ENCODE peak calls at places on chromosomes 6 and 20, in ten cellular contexts. V is mammary epithelial cell, H is right lobe of liver, C is psoas muscle, A is AG04450, Q is lower lobe of right lung, O is B cell, Y is MCF 10A, X is tibial nerve, E is foreskin fibroblast. M is an unnamed sample.

GRCh38 chr20:17747431-17747846 is 47.7 kb downstream of the BANF2 start:
- DNase-seq in Q (no peak), X (no peak), C (peak), O (no peak), Y (peak), H (no peak), A (peak), E (peak), V (peak), M (no peak)

GRCh38 chr20:59016795-59017492 is 2.3 kb upstream of the TUBB1 start:
- DNase-seq in V (no peak), O (peak), H (no peak), A (no peak), E (no peak), Q (no peak), C (no peak), X (no peak), Y (no peak), M (no peak)

GRCh38 chr20:13149371-13149770 is 71.7 kb upstream of the ISM1 start:
- DNase-seq in Y (no peak), X (no peak), C (no peak), E (peak), V (no peak), Q (no peak), A (no peak), H (no peak), O (no peak), M (no peak)

GRCh38 chr20:45138451-45139300 is 14.4 kb upstream of the WFDC12 start:
- DNase-seq in O (peak), V (peak), C (peak), Y (peak), Q (peak), H (peak), A (no peak), X (no peak), E (peak), M (no peak)

GRCh38 chr20:57899554-57899953 is 189.7 kb upstream of the PMEPA1 start:
- DNase-seq in O (no peak), A (no peak), H (no peak), Q (no peak), E (no peak), C (no peak), V (no peak), Y (no peak), X (no peak), M (no peak)

GRCh38 chr6:35534396-35535170 is 21.9 kb upstream of the TULP1 start:
- DNase-seq in E (no peak), Q (no peak), V (no peak), X (no peak), Y (no peak), C (no peak), A (no peak), O (no peak), H (no peak), M (peak)

GRCh38 chr6:134080171-134080795 is 27.9 kb upstream of the SLC2A12 start:
- DNase-seq in Q (no peak), E (no peak), Y (peak), X (no peak), C (no peak), V (peak), O (peak), H (no peak), A (no peak), M (no peak)

GRCh38 chr6:114049367-114049966 is 78.5 kb upstream of the HDAC2 start:
- DNase-seq in Y (no peak), O (no peak), Q (no peak), V (peak), H (no peak), X (no peak), E (peak), C (no peak), A (no peak), M (no peak)

GRCh38 chr20:7124120-7124519 is 356.6 kb downstream of the BMP2 start:
- DNase-seq in A (no peak), E (no peak), O (no peak), Q (no peak), V (no peak), Y (no peak), H (no peak), C (no peak), X (no peak), M (no peak)

GRCh38 chr20:36313476-36313875 is 7.3 kb downstream of the DLGAP4 start:
- DNase-seq in E (no peak), A (no peak), H (no peak), O (no peak), V (no peak), C (no peak), Y (no peak), Q (no peak), X (no peak), M (no peak)

DNA sequence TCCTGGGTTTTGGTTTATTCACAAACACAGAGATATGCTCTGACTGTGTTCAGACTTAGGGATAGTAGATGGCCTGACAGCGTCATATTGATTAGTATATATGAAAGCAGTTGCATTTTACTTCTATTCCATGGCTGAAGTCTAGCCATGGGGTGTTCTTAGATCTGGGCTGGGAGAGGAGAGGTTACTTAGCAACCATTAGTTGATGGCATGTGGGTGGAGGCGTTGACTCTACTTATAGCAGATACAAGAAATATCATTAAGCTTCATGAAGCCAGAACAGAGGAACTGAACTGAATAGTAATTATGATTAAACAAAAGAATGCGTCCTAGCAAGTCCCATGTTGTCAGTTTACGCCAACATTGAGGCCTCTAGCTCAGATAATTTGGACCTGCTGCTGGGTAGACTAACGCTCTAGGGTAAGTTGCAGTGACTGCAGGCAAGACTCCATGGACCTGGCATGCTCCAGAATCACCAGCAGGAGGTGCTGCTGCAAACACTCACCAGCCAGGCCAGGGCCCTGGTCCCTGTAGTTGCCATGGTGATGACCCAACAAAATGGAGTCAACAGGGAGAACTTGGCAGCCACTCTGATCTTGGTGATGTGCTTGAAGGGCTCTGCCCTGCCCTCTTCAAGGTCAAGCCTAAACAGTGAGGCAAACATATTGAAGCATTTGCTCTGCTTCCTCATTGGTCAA is 477.4 kb downstream of the PREX1 start:
- DNase-seq in V (no peak), Y (peak), Q (no peak), H (no peak), E (no peak), C (no peak), A (no peak), X (no peak), O (peak), M (no peak)
- TF ChIP-seq CTCF in V (no peak), Y (peak), Q (no peak), H (no peak), E (no peak), C (peak), A (peak), X (no peak), O (peak), M (no peak)

GRCh38 chr6:3061501-3061941 is 6.8 kb upstream of the RIPK1 start:
- DNase-seq in V (peak), E (peak), C (no peak), O (no peak), A (no peak), X (no peak), Y (peak), Q (no peak), H (no peak), M (no peak)
- TF ChIP-seq CTCF in V (peak), E (no peak), C (no peak), O (no peak), A (peak), X (no peak), Y (peak), Q (no peak), H (no peak), M (no peak)

DNA sequence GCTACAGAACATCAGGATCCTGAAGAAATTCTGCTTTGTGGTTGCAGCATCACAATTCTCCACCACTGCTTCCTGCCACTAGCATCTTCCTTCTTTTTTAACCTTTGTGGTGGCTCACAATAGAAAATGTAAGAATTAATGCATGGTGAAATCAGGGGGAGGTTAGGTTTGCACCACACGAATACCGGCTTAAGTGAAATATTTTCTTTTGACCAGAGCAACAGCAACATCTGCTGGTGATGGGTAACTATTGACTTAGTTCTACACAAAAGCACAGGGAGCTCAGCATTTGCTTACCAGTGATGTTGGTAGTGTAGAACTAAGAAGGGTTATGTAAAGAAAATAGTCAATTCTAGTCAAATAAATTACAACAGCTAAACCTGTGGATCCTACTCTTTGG is 280.5 kb downstream of the SYNE1 start:
- DNase-seq in O (peak), C (no peak), X (no peak), Q (no peak), Y (peak), V (peak), E (peak), H (no peak), A (no peak), M (no peak)
- TF ChIP-seq CTCF in O (peak), C (peak), X (no peak), Q (no peak), Y (peak), V (peak), E (peak), H (peak), A (peak), M (peak)

GRCh38 chr6:144714031-144714732 is 429.0 kb downstream of the UTRN start:
- DNase-seq in H (no peak), O (no peak), Y (no peak), Q (no peak), V (no peak), X (no peak), A (no peak), E (no peak), C (no peak), M (no peak)
- TF ChIP-seq CTCF in H (no peak), O (no peak), Y (no peak), Q (no peak), V (no peak), X (no peak), A (no peak), E (no peak), C (no peak), M (no peak)

DNA sequence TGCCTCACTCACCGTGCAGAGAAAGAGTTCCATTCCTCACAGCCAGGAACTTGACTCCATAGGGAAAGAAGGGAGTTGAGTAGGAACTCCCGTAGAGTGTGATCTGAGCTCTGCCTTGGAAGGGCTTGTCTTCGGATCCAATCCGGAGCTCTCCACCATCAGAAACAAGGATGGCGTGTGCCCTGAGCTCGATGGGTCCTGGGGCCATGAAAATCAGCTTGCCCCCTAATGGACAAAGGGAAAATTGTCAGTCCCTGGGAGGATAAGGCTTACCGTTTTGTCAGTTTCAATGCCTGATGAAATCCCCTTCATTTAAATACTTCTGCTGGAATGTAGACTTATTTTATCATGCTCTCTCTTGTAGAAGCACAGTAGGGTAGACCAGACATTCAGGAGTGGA is 153.3 kb downstream of the PKHD1 start:
- DNase-seq in A (no peak), H (no peak), Y (peak), V (no peak), O (no peak), E (no peak), C (no peak), X (no peak), Q (no peak), M (no peak)
- TF ChIP-seq CTCF in A (peak), H (no peak), Y (peak), V (peak), O (no peak), E (no peak), C (no peak), X (no peak), Q (no peak), M (peak)

DNA sequence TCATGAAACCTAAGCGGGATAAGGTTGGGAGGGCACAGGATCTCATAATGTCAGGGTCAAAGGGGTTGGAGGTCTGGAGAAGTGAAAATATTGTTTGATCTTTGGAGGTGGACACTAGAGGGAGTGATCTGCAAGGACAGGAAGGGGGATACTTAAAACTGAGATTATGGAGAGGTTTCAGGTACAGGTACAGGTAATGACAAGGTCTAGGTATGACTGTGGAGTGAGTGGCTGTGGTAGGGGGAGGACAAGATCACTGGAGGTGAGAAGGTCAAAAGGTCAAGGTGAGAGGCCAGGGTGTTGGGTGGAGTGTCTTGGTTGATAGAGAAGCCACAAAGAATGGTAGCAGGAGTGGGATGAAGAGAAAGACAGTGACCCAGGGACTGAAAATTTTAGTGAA is 16.8 kb upstream of the NOTCH4 start:
- DNase-seq in E (no peak), O (no peak), V (no peak), A (no peak), H (no peak), X (no peak), C (no peak), Y (no peak), Q (no peak), M (no peak)
- TF ChIP-seq CTCF in E (peak), O (no peak), V (peak), A (no peak), H (no peak), X (no peak), C (no peak), Y (no peak), Q (no peak), M (no peak)